ENCODE peak calls at places on chromosomes 3 and 15, in six cellular contexts. V, I, L, C, E and N are unnamed samples.

GRCh38 chr3:182925330-182925943 is 54.9 kb downstream of the DCUN1D1 start:
- DNase-seq in V (no peak), I (peak; percentile 8), L (no peak), C (no peak), E (peak; percentile 92), N (peak; percentile 29)

GRCh38 chr3:120649735-120650705 is 32.0 kb downstream of the HGD start:
- DNase-seq in V (no peak), I (no peak), L (no peak), C (peak; percentile 35), E (no peak), N (no peak)

GRCh38 chr15:73225358-73226015 is 143.3 kb downstream of the HCN4 start:
- DNase-seq in V (peak; percentile 51), I (no peak), L (peak; percentile 39), C (no peak), E (no peak), N (no peak)

GRCh38 chr3:6467186-6467585 is 393.7 kb upstream of the GRM7 start:
- DNase-seq in V (no peak), I (no peak), L (no peak), C (no peak), E (no peak), N (no peak)

GRCh38 chr3:133256787-133257483 is 142.9 kb upstream of the BFSP2 start:
- DNase-seq in V (no peak), I (no peak), L (no peak), C (no peak), E (peak; percentile 5), N (no peak)

GRCh38 chr3:138027821-138028220 is 17.9 kb downstream of the CLDN18 start:
- DNase-seq in V (no peak), I (no peak), L (no peak), C (no peak), E (no peak), N (no peak)

GRCh38 chr3:72520690-72521308 is 327.4 kb downstream of the SHQ1 start:
- DNase-seq in V (no peak), I (no peak), L (no peak), C (peak; percentile 53), E (no peak), N (no peak)

GRCh38 chr3:126468028-126468891 is 7.4 kb downstream of the ZXDC start:
- DNase-seq in V (no peak), I (no peak), L (no peak), C (no peak), E (no peak), N (no peak)

GRCh38 chr15:45205192-45205591 is 17.4 kb upstream of the SHF start:
- DNase-seq in V (peak; percentile 77), I (no peak), L (peak; percentile 45), C (peak; percentile 67), E (peak; percentile 16), N (no peak)

GRCh38 chr15:55555089-55555488 is 33.1 kb downstream of the PYGO1 start:
- DNase-seq in V (no peak), I (no peak), L (no peak), C (no peak), E (no peak), N (no peak)

GRCh38 chr15:77276096-77276495 is 143.8 kb downstream of the PEAK1 start:
- DNase-seq in V (no peak), I (no peak), L (no peak), C (no peak), E (no peak), N (no peak)

GRCh38 chr15:77282333-77282732 is 137.6 kb downstream of the PEAK1 start:
- DNase-seq in V (no peak), I (no peak), L (no peak), C (peak; percentile 83), E (no peak), N (no peak)

DNA sequence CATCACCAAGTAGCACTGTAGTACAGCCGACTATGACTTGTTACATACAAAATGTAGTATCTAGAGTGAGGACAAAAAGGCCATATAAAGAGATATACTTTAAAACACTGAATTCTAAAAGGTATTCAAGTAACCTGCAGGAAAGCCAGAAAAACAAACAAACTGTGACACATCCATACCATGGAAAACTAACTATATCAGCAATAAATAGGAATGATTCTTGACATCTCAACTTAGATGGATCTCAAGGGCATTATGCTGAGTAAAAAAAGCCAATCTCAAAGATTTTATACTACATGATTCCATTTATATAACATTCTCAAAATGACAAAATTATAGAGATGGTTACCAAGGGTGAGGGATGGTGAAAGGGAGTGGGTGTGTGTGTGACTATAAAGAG is 143.0 kb downstream of the PEAK1 start:
- DNase-seq in V (no peak), I (no peak), L (no peak), C (no peak), E (no peak), N (no peak)
- TF ChIP-seq POLR2A in V (no peak), I (no peak), L (no peak), C (no peak), E (no peak), N (no peak)

GRCh38 chr3:16177962-16178627 is 3.6 kb downstream of the GALNT15 start:
- DNase-seq in V (peak; percentile 96), I (peak; percentile 72), L (peak; percentile 90), C (peak; percentile 42), E (no peak), N (peak; percentile 64)
- TF ChIP-seq TAF1 in V (no peak), I (no peak), L (no peak), C (no peak), E (no peak), N (no peak)

GRCh38 chr3:197547206-197547605 is 8.6 kb downstream of the BDH1 start:
- DNase-seq in V (no peak), I (no peak), L (no peak), C (no peak), E (no peak), N (no peak)
- TF ChIP-seq POLR2AphosphoS5 in V (no peak), I (no peak), L (no peak), C (no peak), E (no peak), N (no peak)

GRCh38 chr15:32838820-32839219 is 121.0 kb downstream of the GREM1 start:
- DNase-seq in V (no peak), I (no peak), L (no peak), C (peak; percentile 71), E (no peak), N (no peak)
- TF ChIP-seq POLR2A in V (no peak), I (no peak), L (no peak), C (no peak), E (no peak), N (no peak)